ENCODE peak calls at places on chromosomes 6 and 20, in six cellular contexts. I is mucosa of descending colon, G is IMR-90, S is brain microvascular endothelial cell, H is fibroblast of lung, U is cardiac muscle cell. Y is an unnamed sample. For H3K36me3, the result is how much of the 10 kb centered on the place peaks cover.

GRCh38 chr20:31833130-31833930 is 12.1 kb downstream of the FOXS1 start:
- DNase-seq in I (no peak), G (peak), S (peak), H (peak), U (peak), Y (peak)

GRCh38 chr20:2289475-2289874 is 6.3 kb upstream of the TGM3 start:
- DNase-seq in I (no peak), G (no peak), S (no peak), H (no peak), U (peak), Y (no peak)

GRCh38 chr6:2831392-2831791 is 10.3 kb downstream of the SERPINB1 start:
- DNase-seq in I (no peak), G (no peak), S (no peak), H (no peak), U (no peak), Y (no peak)

GRCh38 chr6:6971369-6971768 is 136.4 kb upstream of the RREB1 start:
- DNase-seq in I (no peak), G (no peak), S (no peak), H (no peak), U (no peak), Y (no peak)

GRCh38 chr6:168158280-168158979 is 79.4 kb upstream of the FRMD1 start:
- DNase-seq in I (no peak), G (no peak), S (no peak), H (no peak), U (no peak), Y (no peak)

GRCh38 chr20:45341579-45341938 is 6.7 kb downstream of the SDC4 start:
- DNase-seq in I (no peak), G (no peak), S (no peak), H (no peak), U (no peak), Y (no peak)

GRCh38 chr6:692356-692851 is 535 bp downstream of the EXOC2 start:
- DNase-seq in I (peak), G (peak), S (peak), H (no peak), U (peak), Y (peak)

GRCh38 chr6:53956068-53956711 is 155.1 kb upstream of the MLIP start:
- DNase-seq in I (no peak), G (peak), S (peak), H (peak), U (peak), Y (peak)

GRCh38 chr6:25155221-25155620 is 124.0 kb upstream of the CARMIL1 start:
- DNase-seq in I (no peak), G (no peak), S (no peak), H (no peak), U (no peak), Y (no peak)

GRCh38 chr6:11218477-11218826 is 14.0 kb downstream of the NEDD9 start:
- DNase-seq in I (no peak), G (no peak), S (no peak), H (no peak), U (no peak), Y (no peak)

GRCh38 chr20:52289956-52290355 is 98.4 kb upstream of the ZFP64 start:
- DNase-seq in I (no peak), G (no peak), S (no peak), H (no peak), U (no peak), Y (no peak)

GRCh38 chr20:52294106-52294628 is 102.6 kb upstream of the ZFP64 start:
- DNase-seq in I (no peak), G (no peak), S (no peak), H (peak), U (peak), Y (peak)

GRCh38 chr20:52295556-52295955 is 104.0 kb upstream of the ZFP64 start:
- DNase-seq in I (no peak), G (peak), S (no peak), H (peak), U (no peak), Y (peak)

GRCh38 chr20:52290602-52291001 is 99.0 kb upstream of the ZFP64 start:
- DNase-seq in I (no peak), G (no peak), S (no peak), H (peak), U (no peak), Y (no peak)

GRCh38 chr20:52291109-52291508 is 99.5 kb upstream of the ZFP64 start:
- DNase-seq in I (no peak), G (no peak), S (no peak), H (no peak), U (no peak), Y (no peak)
- H3K4me3 ChIP-seq in I (no peak), G (no peak), S (no peak), H (no peak), U (no peak), Y (no peak)

GRCh38 chr6:152096863-152097496 is 289.5 kb downstream of the ESR1 start:
- DNase-seq in I (no peak), G (peak), S (peak), H (peak), U (peak), Y (peak)
- TF ChIP-seq CTCF in I (no peak), G (peak), S (peak), H (peak), U (peak), Y (no peak)

DNA sequence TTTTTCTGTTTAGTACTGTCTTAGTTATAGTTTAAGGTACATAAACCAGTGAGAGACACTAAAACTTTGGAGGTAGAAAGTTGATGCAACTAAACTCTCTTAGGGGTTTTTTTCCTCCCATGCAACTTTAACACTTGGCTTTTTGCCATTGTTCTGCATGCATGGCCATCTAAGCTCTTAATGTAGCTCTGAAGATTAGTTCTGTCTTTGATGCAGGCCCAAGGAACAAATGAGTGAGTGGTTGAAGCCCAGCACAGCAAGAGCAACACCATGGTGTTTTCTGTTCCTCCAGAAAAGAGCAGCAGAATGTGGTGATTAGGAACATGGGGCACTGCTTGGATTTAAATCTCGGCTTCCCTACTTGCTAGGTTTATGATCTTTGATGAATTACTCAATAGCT is 89.3 kb downstream of the L3MBTL3 start:
- DNase-seq in I (no peak), G (no peak), S (no peak), H (no peak), U (peak), Y (no peak)
- H3K36me3 ChIP-seq in I (under half), G (under half), S (under half), H (under half), U (under half), Y (under half)

DNA sequence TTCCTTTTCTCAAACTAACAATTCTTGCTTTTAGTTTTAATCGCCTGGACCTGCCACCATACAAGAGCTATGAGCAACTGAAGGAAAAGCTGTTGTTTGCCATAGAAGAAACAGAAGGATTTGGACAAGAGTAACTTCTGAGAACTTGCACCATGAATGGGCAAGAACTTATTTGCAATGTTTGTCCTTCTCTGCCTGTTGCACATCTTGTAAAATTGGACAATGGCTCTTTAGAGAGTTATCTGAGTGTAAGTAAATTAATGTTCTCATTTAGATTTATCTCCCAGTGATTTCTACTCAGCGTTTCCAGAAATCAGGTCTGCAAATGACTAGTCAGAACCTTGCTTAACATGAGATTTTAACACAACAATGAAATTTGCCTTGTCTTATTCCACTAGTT is 8.6 kb upstream of the DYNLRB1 start:
- DNase-seq in I (no peak), G (no peak), S (no peak), H (no peak), U (no peak), Y (no peak)
- H3K4me3 ChIP-seq in I (no peak), G (no peak), S (no peak), H (no peak), U (no peak), Y (no peak)

DNA sequence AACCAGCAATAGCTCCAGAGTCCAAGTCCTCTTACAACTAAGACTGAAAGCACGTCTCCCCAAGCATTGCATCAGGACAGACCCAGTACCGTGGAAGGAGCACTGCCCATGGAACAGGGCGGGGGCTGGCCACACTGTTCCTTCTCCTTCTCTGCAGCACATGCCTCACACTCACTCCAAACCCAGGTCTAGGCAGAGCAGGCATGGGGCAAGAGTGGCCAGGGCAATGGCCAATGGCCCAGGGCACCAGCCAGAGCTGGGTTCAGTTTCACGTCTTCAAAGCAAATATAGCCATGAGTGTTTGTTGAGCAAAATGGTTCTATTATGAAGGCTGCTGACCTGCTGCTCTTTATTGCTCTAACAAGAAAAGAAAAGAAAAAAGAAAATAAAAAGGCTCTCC is 72.3 kb upstream of the PBOV1 start:
- DNase-seq in I (no peak), G (no peak), S (no peak), H (no peak), U (no peak), Y (no peak)
- TF ChIP-seq CTCF in I (no peak), G (no peak), S (no peak), H (no peak), U (no peak), Y (no peak)

DNA sequence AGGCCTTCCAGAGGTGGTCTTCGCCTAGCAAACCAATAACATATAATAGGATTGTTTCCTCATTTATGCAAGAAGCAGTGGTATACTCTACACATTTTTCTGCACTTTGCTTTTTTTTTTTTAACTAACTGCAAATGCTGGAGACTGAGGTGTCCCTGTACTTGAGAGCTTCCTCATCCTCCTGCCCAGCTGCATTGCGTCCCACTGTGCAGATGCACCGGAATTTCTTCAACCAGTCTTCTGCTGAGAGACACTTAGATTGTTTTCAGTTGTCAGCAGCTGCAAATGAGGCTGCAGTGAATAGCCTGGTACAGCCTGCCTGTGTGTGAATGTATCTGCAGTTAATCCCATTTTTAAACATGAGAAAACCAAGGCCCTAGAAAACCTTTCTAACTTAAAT is 11.5 kb downstream of the FGD2 start:
- DNase-seq in I (peak), G (no peak), S (no peak), H (no peak), U (no peak), Y (no peak)
- H3K36me3 ChIP-seq in I (under half), G (under half), S (under half), H (under half), U (under half), Y (under half)

GRCh38 chr6:108966236-108966635 is 118.0 kb downstream of the ARMC2 start:
- DNase-seq in I (no peak), G (no peak), S (no peak), H (no peak), U (no peak), Y (no peak)
- H3K4me3 ChIP-seq in I (no peak), G (no peak), S (no peak), H (no peak), U (no peak), Y (no peak)